ENCODE peak calls at places on chromosomes 16 and 17, in seven cellular contexts. O is Daoy; L is NCI-H510A; K is activated CD8-positive, alpha-beta memory T cell treated with anti-CD3 and anti-CD28 coated beads for 24 hours; H is OCI-LY7; U is anterior cingulate cortex; M is HFFc6. S is an unnamed sample.

GRCh38 chr17:29176500-29177351 is 3.5 kb downstream of the MYO18A start:
- DNase-seq in M (no peak), L (peak; percentile 74), H (peak; percentile 78), O (peak; percentile 58), U (no peak), K (peak; percentile 85), S (peak; percentile 83)

GRCh38 chr16:27318399-27319256 is 4.9 kb downstream of the IL4R start:
- DNase-seq in K (peak; percentile 87), O (no peak), H (peak; percentile 56), M (no peak), U (no peak), L (no peak), S (peak; percentile 75)

GRCh38 chr17:63450551-63450950 is 4.4 kb upstream of the CYB561 start:
- DNase-seq in H (no peak), M (peak; percentile 32), O (peak; percentile 25), U (no peak), L (no peak), K (no peak), S (no peak)

GRCh38 chr17:2277430-2278170 is 26.0 kb downstream of the SMG6 start:
- DNase-seq in H (no peak), K (no peak), U (no peak), O (no peak), M (no peak), L (no peak), S (no peak)

GRCh38 chr16:25433388-25433787 is 175.7 kb upstream of the ZKSCAN2 start:
- DNase-seq in L (no peak), O (no peak), H (no peak), K (no peak), M (no peak), U (no peak), S (no peak)

GRCh38 chr16:54817940-54818574 is 112.6 kb upstream of the IRX5 start:
- DNase-seq in L (no peak), H (no peak), K (no peak), M (no peak), U (no peak), O (no peak), S (no peak)

GRCh38 chr16:12360240-12360639 is 383.7 kb downstream of the SNX29 start:
- DNase-seq in L (no peak), O (no peak), U (no peak), H (no peak), M (no peak), K (no peak), S (no peak)

GRCh38 chr16:85673529-85674417 is 15.0 kb downstream of the GINS2 start:
- DNase-seq in H (no peak), U (no peak), O (peak; percentile 22), L (peak; percentile 60), M (peak; percentile 40), K (no peak), S (no peak)

GRCh38 chr17:1559047-1559742 is 3.4 kb downstream of the PITPNA start:
- DNase-seq in U (no peak), L (no peak), H (no peak), K (no peak), O (no peak), M (no peak), S (no peak)

GRCh38 chr16:7624871-7625766 is 292.5 kb downstream of the RBFOX1 start:
- DNase-seq in K (no peak), M (no peak), H (no peak), O (no peak), L (no peak), U (no peak), S (no peak)

GRCh38 chr16:23283571-23283970 is 18.5 kb upstream of the SCNN1B start:
- DNase-seq in L (no peak), O (no peak), K (no peak), H (no peak), U (no peak), M (no peak), S (no peak)

GRCh38 chr17:42554250-42555121 is 1.8 kb downstream of the HSD17B1 start:
- DNase-seq in M (peak; percentile 53), L (peak; percentile 60), O (peak; percentile 87), U (peak; percentile 83), H (peak; percentile 93), K (peak; percentile 90), S (peak; percentile 93)

GRCh38 chr17:66255112-66255511 is 25.9 kb upstream of the APOH start:
- DNase-seq in H (peak; percentile 80), U (no peak), O (peak; percentile 78), L (peak; percentile 52), M (peak; percentile 68), K (peak; percentile 35), S (peak; percentile 76)

GRCh38 chr17:82106697-82107305 is 8.8 kb upstream of the FASN start:
- DNase-seq in H (no peak), M (no peak), K (no peak), O (no peak), L (no peak), U (peak; percentile 19), S (no peak)

GRCh38 chr16:49467540-49468372 is 94.2 kb downstream of the C16orf78 start:
- DNase-seq in L (no peak), M (no peak), U (no peak), O (no peak), H (no peak), K (peak; percentile 48), S (no peak)

GRCh38 chr16:84518804-84519341 is 14.4 kb upstream of the MEAK7 start:
- DNase-seq in U (no peak), H (no peak), M (no peak), O (no peak), L (peak; percentile 89), K (peak; percentile 75), S (no peak)

GRCh38 chr17:31588034-31588433 is 196.6 kb downstream of the RAB11FIP4 start:
- DNase-seq in U (no peak), K (no peak), O (no peak), H (no peak), M (no peak), L (no peak), S (no peak)

GRCh38 chr17:18070861-18071340 is 16.8 kb upstream of the DRG2 start:
- DNase-seq in O (peak; percentile 51), K (no peak), H (no peak), L (no peak), U (no peak), M (peak; percentile 30), S (peak; percentile 11)

S was measured in GM12865.